ENCODE peak calls at places on chromosomes 13 and 19, in five cellular contexts. F is cardiac fibroblast, O is fibroblast of pulmonary artery, B is islet precursor cell, E is M059J. R is an unnamed sample.

GRCh38 chr13:53015971-53016370 is 12.6 kb upstream of the OLFM4 start:
- DNase-seq in F (no peak), O (no peak), B (no peak), E (no peak), R (no peak)

GRCh38 chr19:51158474-51159129 is 16.5 kb downstream of the SIGLEC7 start:
- DNase-seq in F (peak), O (peak), B (peak), E (peak), R (peak)

GRCh38 chr19:7916908-7917291 is 2.3 kb downstream of the TGFBR3L start:
- DNase-seq in F (no peak), O (no peak), B (no peak), E (no peak), R (no peak)

GRCh38 chr13:72151241-72151640 is 284.2 kb upstream of the DACH1 start:
- DNase-seq in F (peak), O (peak), B (no peak), E (peak), R (peak)

GRCh38 chr19:18771328-18772242 is 19.5 kb downstream of the COMP start:
- DNase-seq in F (no peak), O (no peak), B (peak), E (no peak), R (peak)

GRCh38 chr19:5064896-5065295 is 96.0 kb downstream of the KDM4B start:
- DNase-seq in F (no peak), O (no peak), B (no peak), E (no peak), R (no peak)

GRCh38 chr19:28710278-28710677 is 502.7 kb downstream of the UQCRFS1 start:
- DNase-seq in F (peak), O (peak), B (no peak), E (peak), R (peak)

GRCh38 chr13:20473139-20473538 is 52.5 kb downstream of the CRYL1 start:
- DNase-seq in F (peak), O (no peak), B (no peak), E (no peak), R (no peak)

GRCh38 chr13:43698743-43699142 is 88.0 kb downstream of the ENOX1 start:
- DNase-seq in F (peak), O (peak), B (no peak), E (peak), R (no peak)

GRCh38 chr13:30307194-30307965 is at the start of gene KATNAL1:
- DNase-seq in F (peak), O (peak), B (peak), E (peak), R (peak)

GRCh38 chr13:103044054-103044453 is 22.2 kb downstream of the SLC10A2 start:
- DNase-seq in F (no peak), O (no peak), B (no peak), E (no peak), R (peak)

GRCh38 chr13:62040806-62041205 is 625.2 kb upstream of the PCDH20 start:
- DNase-seq in F (no peak), O (no peak), B (no peak), E (no peak), R (no peak)

GRCh38 chr19:46441775-46442332 is 13.1 kb upstream of the PNMA8C start:
- DNase-seq in F (no peak), O (peak), B (no peak), E (no peak), R (no peak)

GRCh38 chr19:13118424-13119193 is 545 bp downstream of the NACC1 start:
- DNase-seq in F (no peak), O (peak), B (peak), E (peak), R (peak)

GRCh38 chr13:65914707-65915106 is 1315.4 kb downstream of the PCDH9 start:
- DNase-seq in F (peak), O (peak), B (no peak), E (no peak), R (no peak)

GRCh38 chr13:97261254-97262015 is 39.3 kb downstream of the MBNL2 start:
- DNase-seq in F (no peak), O (no peak), B (no peak), E (no peak), R (no peak)

GRCh38 chr13:108897955-108898354 is 268.5 kb downstream of the MYO16 start:
- DNase-seq in F (peak), O (no peak), B (no peak), E (no peak), R (no peak)

GRCh38 chr13:46679369-46680180 is 117.4 kb downstream of the ESD start:
- DNase-seq in F (peak), O (peak), B (no peak), E (peak), R (peak)

GRCh38 chr13:108419768-108420167 is 150.2 kb downstream of the TNFSF13B start:
- DNase-seq in F (no peak), O (no peak), B (no peak), E (no peak), R (no peak)

GRCh38 chr13:113990321-113990837 is 16.5 kb upstream of the C13orf46 start:
- DNase-seq in F (no peak), O (no peak), B (no peak), E (no peak), R (no peak)

GRCh38 chr13:39585219-39585618 is 17.8 kb downstream of the LHFPL6 start:
- DNase-seq in F (no peak), O (no peak), B (no peak), E (no peak), R (no peak)

GRCh38 chr13:112603641-112604220 is 15.8 kb upstream of the TUBGCP3 start:
- DNase-seq in F (peak), O (peak), B (no peak), E (peak), R (no peak)

GRCh38 chr19:13215572-13216380 is 65.6 kb downstream of the IER2 start:
- DNase-seq in F (peak), O (peak), B (peak), E (peak), R (no peak)

GRCh38 chr19:19134687-19135158 is 3.6 kb downstream of the TMEM161A start:
- DNase-seq in F (no peak), O (no peak), B (no peak), E (no peak), R (peak)

GRCh38 chr13:21949818-21950429 is 279.1 kb downstream of the FGF9 start:
- DNase-seq in F (no peak), O (no peak), B (no peak), E (peak), R (peak)

GRCh38 chr19:15195987-15196682 is 4.7 kb downstream of the NOTCH3 start:
- DNase-seq in F (peak), O (no peak), B (peak), E (peak), R (peak)

GRCh38 chr13:110415669-110416068 is 108.6 kb downstream of the COL4A2 start:
- DNase-seq in F (peak), O (no peak), B (peak), E (peak), R (no peak)

GRCh38 chr13:112028481-112028880 is 38.5 kb upstream of the SOX1 start:
- DNase-seq in F (no peak), O (no peak), B (no peak), E (no peak), R (no peak)

GRCh38 chr13:60431108-60431700 is 34.2 kb downstream of the TDRD3 start:
- DNase-seq in F (peak), O (peak), B (no peak), E (peak), R (peak)

GRCh38 chr19:14554382-14554812 is 17.5 kb downstream of the NDUFB7 start:
- DNase-seq in F (no peak), O (no peak), B (no peak), E (no peak), R (peak)

GRCh38 chr13:44648392-44649117 is 72.4 kb upstream of the TSC22D1 start:
- DNase-seq in F (peak), O (peak), B (no peak), E (no peak), R (peak)

GRCh38 chr19:13492128-13492527 is 14.2 kb downstream of the CACNA1A start:
- DNase-seq in F (peak), O (peak), B (peak), E (peak), R (no peak)

GRCh38 chr13:94178625-94179244 is 300.7 kb downstream of the DCT start:
- DNase-seq in F (no peak), O (no peak), B (no peak), E (no peak), R (no peak)